ENCODE peak calls at places on chromosomes 2 and 18, in four cellular contexts. One of them, this sample, is unnamed.

GRCh38 chr2:8571792-8572499 is 109.9 kb upstream of the ID2 start:
- DNase-seq in IMR-90: no peak
- DNase-seq in H1: no peak
- DNase-seq in H9: peak
- DNase-seq in this sample: no peak

GRCh38 chr2:123993728-123994323 is 31.3 kb upstream of the CNTNAP5 start:
- DNase-seq in IMR-90: no peak
- DNase-seq in H1: peak
- DNase-seq in H9: peak
- DNase-seq in this sample: peak

GRCh38 chr2:239396881-239397681 is 3.7 kb downstream of the HDAC4 start:
- DNase-seq in IMR-90: no peak
- DNase-seq in H1: no peak
- DNase-seq in H9: no peak
- DNase-seq in this sample: peak

GRCh38 chr2:166230024-166230723 is 102.4 kb upstream of the SCN1A start:
- DNase-seq in IMR-90: peak
- DNase-seq in H1: no peak
- DNase-seq in H9: no peak
- DNase-seq in this sample: no peak

GRCh38 chr2:207202645-207203044 is 36.9 kb upstream of the KLF7 start:
- DNase-seq in IMR-90: peak
- DNase-seq in H1: peak
- DNase-seq in H9: peak
- DNase-seq in this sample: peak

GRCh38 chr18:62576858-62577512 is 54.2 kb downstream of the ZCCHC2 start:
- DNase-seq in IMR-90: no peak
- DNase-seq in H1: no peak
- DNase-seq in H9: no peak
- DNase-seq in this sample: no peak

GRCh38 chr2:76998713-76999112 is 523.5 kb downstream of the LRRTM4 start:
- DNase-seq in IMR-90: no peak
- DNase-seq in H1: no peak
- DNase-seq in H9: no peak
- DNase-seq in this sample: no peak

GRCh38 chr2:193751299-193751698 is 1556.6 kb upstream of the TMEFF2 start:
- DNase-seq in IMR-90: no peak
- DNase-seq in H1: no peak
- DNase-seq in H9: no peak
- DNase-seq in this sample: no peak

GRCh38 chr18:49849331-49850217 is 36.2 kb upstream of the ACAA2 start:
- DNase-seq in IMR-90: peak
- DNase-seq in H1: peak
- DNase-seq in H9: peak
- DNase-seq in this sample: peak

GRCh38 chr2:232323328-232323650 is 55.3 kb upstream of the ALPP start:
- DNase-seq in IMR-90: no peak
- DNase-seq in H1: no peak
- DNase-seq in H9: no peak
- DNase-seq in this sample: no peak

GRCh38 chr2:242075163-242075562 is 205.6 kb downstream of the RTP5 start:
- DNase-seq in IMR-90: peak
- DNase-seq in H1: no peak
- DNase-seq in H9: no peak
- DNase-seq in this sample: no peak

GRCh38 chr18:47731276-47731675 is 199.2 kb downstream of the SMAD2 start:
- DNase-seq in IMR-90: no peak
- DNase-seq in H1: no peak
- DNase-seq in H9: no peak
- DNase-seq in this sample: no peak

GRCh38 chr2:200476836-200477235 is 33.0 kb downstream of the KCTD18 start:
- DNase-seq in IMR-90: no peak
- DNase-seq in H1: no peak
- DNase-seq in H9: no peak
- DNase-seq in this sample: no peak

GRCh38 chr2:179410552-179411356 is 146.1 kb upstream of the SESTD1 start:
- DNase-seq in IMR-90: peak
- DNase-seq in H1: peak
- DNase-seq in H9: peak
- DNase-seq in this sample: peak

GRCh38 chr18:75071866-75072671 is 136.9 kb downstream of the PTGR3 start:
- DNase-seq in IMR-90: no peak
- DNase-seq in H1: peak
- DNase-seq in H9: no peak
- DNase-seq in this sample: no peak

GRCh38 chr2:58762176-58762781 is 521.2 kb upstream of the FANCL start:
- DNase-seq in IMR-90: peak
- DNase-seq in H1: peak
- DNase-seq in H9: peak
- DNase-seq in this sample: peak

GRCh38 chr2:59584958-59585357 is 968.5 kb downstream of the BCL11A start:
- DNase-seq in IMR-90: no peak
- DNase-seq in H1: peak
- DNase-seq in H9: peak
- DNase-seq in this sample: peak

GRCh38 chr2:100935372-100935752 is 66.7 kb upstream of the RPL31 start:
- DNase-seq in IMR-90: peak
- DNase-seq in H1: no peak
- DNase-seq in H9: no peak
- DNase-seq in this sample: peak

GRCh38 chr18:62354171-62354570 is 29.1 kb downstream of the TNFRSF11A start:
- DNase-seq in IMR-90: no peak
- DNase-seq in H1: no peak
- DNase-seq in H9: peak
- DNase-seq in this sample: no peak

GRCh38 chr2:235300368-235301201 is 193.3 kb upstream of the AGAP1 start:
- DNase-seq in IMR-90: peak
- DNase-seq in H1: no peak
- DNase-seq in H9: no peak
- DNase-seq in this sample: no peak

GRCh38 chr2:26846334-26846863 is 1.5 kb upstream of the DPYSL5 start:
- DNase-seq in IMR-90: peak
- DNase-seq in H1: peak
- DNase-seq in H9: peak
- DNase-seq in this sample: peak

GRCh38 chr2:21372654-21373053 is 248.9 kb downstream of the TDRD15 start:
- DNase-seq in IMR-90: peak
- DNase-seq in H1: peak
- DNase-seq in H9: peak
- DNase-seq in this sample: peak

GRCh38 chr2:62030902-62031301 is 125.4 kb downstream of the COMMD1 start:
- DNase-seq in IMR-90: peak
- DNase-seq in H1: no peak
- DNase-seq in H9: no peak
- DNase-seq in this sample: no peak

GRCh38 chr2:182406221-182406620 is 20.6 kb downstream of the PDE1A start:
- DNase-seq in IMR-90: peak
- DNase-seq in H1: no peak
- DNase-seq in H9: no peak
- DNase-seq in this sample: no peak

GRCh38 chr18:37392648-37393047 is 172.9 kb downstream of the CELF4 start:
- DNase-seq in IMR-90: no peak
- DNase-seq in H1: no peak
- DNase-seq in H9: no peak
- DNase-seq in this sample: no peak

GRCh38 chr2:81545626-81546025 is 1241.1 kb upstream of the LRRTM1 start:
- DNase-seq in IMR-90: no peak
- DNase-seq in H1: no peak
- DNase-seq in H9: no peak
- DNase-seq in this sample: no peak

GRCh38 chr2:202038471-202039277 is 5.0 kb downstream of the FZD7 start:
- DNase-seq in IMR-90: peak
- DNase-seq in H1: no peak
- DNase-seq in H9: peak
- DNase-seq in this sample: peak
- H3K4me2 ChIP-seq in IMR-90: peak
- H3K4me2 ChIP-seq in H1: peak
- H3K4me2 ChIP-seq in H9: peak
- H3K4me2 ChIP-seq in this sample: peak

GRCh38 chr18:70822167-70822566 is 533.3 kb downstream of the SOCS6 start:
- DNase-seq in IMR-90: no peak
- DNase-seq in H1: no peak
- DNase-seq in H9: no peak
- DNase-seq in this sample: no peak
- H4K5ac ChIP-seq in IMR-90: no peak
- H4K5ac ChIP-seq in H1: no peak
- H4K5ac ChIP-seq in H9: no peak
- H4K5ac ChIP-seq in this sample: no peak

GRCh38 chr2:114082731-114083433 is 193.0 kb downstream of the ACTR3 start:
- DNase-seq in IMR-90: no peak
- DNase-seq in H1: no peak
- DNase-seq in H9: no peak
- DNase-seq in this sample: no peak
- H3K4me2 ChIP-seq in IMR-90: no peak
- H3K4me2 ChIP-seq in H1: no peak
- H3K4me2 ChIP-seq in H9: no peak
- H3K4me2 ChIP-seq in this sample: no peak

GRCh38 chr2:218169757-218170546 is 3.2 kb upstream of the CXCR1 start:
- DNase-seq in IMR-90: peak
- DNase-seq in H1: no peak
- DNase-seq in H9: no peak
- DNase-seq in this sample: no peak

GRCh38 chr2:218168016-218168415 is 1.3 kb upstream of the CXCR1 start:
- DNase-seq in IMR-90: peak
- DNase-seq in H1: no peak
- DNase-seq in H9: no peak
- DNase-seq in this sample: no peak

GRCh38 chr2:218172808-218173207 is 6.0 kb upstream of the CXCR1 start:
- DNase-seq in IMR-90: no peak
- DNase-seq in H1: no peak
- DNase-seq in H9: no peak
- DNase-seq in this sample: no peak

GRCh38 chr2:218166791-218167190 is at the start of gene CXCR1:
- DNase-seq in IMR-90: no peak
- DNase-seq in H1: no peak
- DNase-seq in H9: no peak
- DNase-seq in this sample: no peak

GRCh38 chr2:218168635-218169462 is 2.1 kb upstream of the CXCR1 start:
- DNase-seq in IMR-90: peak
- DNase-seq in H1: peak
- DNase-seq in H9: peak
- DNase-seq in this sample: peak
- H4K5ac ChIP-seq in IMR-90: no peak
- H4K5ac ChIP-seq in H1: no peak
- H4K5ac ChIP-seq in H9: no peak
- H4K5ac ChIP-seq in this sample: no peak

This sample was measured in mesendoderm.